ENCODE peak calls at places on chromosomes 1 and 21, in five cellular contexts. R, U, L, I and X are unnamed samples.

GRCh38 chr21:37370152-37371040 is 3.8 kb downstream of the DYRK1A start:
- DNase-seq in R (peak), U (no peak), L (no peak), I (peak), X (no peak)

GRCh38 chr1:227917081-227917950 is 30.4 kb downstream of the WNT9A start:
- DNase-seq in R (no peak), U (no peak), L (no peak), I (no peak), X (peak)

GRCh38 chr1:222910699-222911098 is 95.9 kb downstream of the DISP1 start:
- DNase-seq in R (peak), U (no peak), L (no peak), I (peak), X (no peak)

GRCh38 chr1:236830560-236830959 is 35.5 kb downstream of the MTR start:
- DNase-seq in R (no peak), U (no peak), L (no peak), I (no peak), X (no peak)

GRCh38 chr21:34969431-34970036 is 79.6 kb downstream of the RUNX1 start:
- DNase-seq in R (no peak), U (no peak), L (no peak), I (no peak), X (no peak)

GRCh38 chr1:37255111-37255795 is 219.1 kb upstream of the ZC3H12A start:
- DNase-seq in R (no peak), U (peak), L (no peak), I (peak), X (peak)

GRCh38 chr1:37567023-37567422 is 10.3 kb downstream of the DNALI1 start:
- DNase-seq in R (no peak), U (no peak), L (no peak), I (no peak), X (peak)

GRCh38 chr1:207818971-207819451 is 67.2 kb downstream of the CD46 start:
- DNase-seq in R (peak), U (no peak), L (peak), I (peak), X (peak)

GRCh38 chr1:229132706-229133105 is 138.2 kb upstream of the RAB4A start:
- DNase-seq in R (no peak), U (no peak), L (no peak), I (no peak), X (no peak)

GRCh38 chr1:233057836-233058235 is 107.4 kb downstream of the NTPCR start:
- DNase-seq in R (no peak), U (no peak), L (no peak), I (no peak), X (no peak)

GRCh38 chr1:38477811-38478210 is 381.8 kb downstream of the RRAGC start:
- DNase-seq in R (no peak), U (no peak), L (no peak), I (no peak), X (no peak)

GRCh38 chr1:174875306-174875705 is 124.4 kb upstream of the CACYBP start:
- DNase-seq in R (peak), U (peak), L (no peak), I (no peak), X (peak)

GRCh38 chr1:190658907-190659306 is 181.2 kb upstream of the BRINP3 start:
- DNase-seq in R (no peak), U (no peak), L (no peak), I (peak), X (no peak)

GRCh38 chr1:54167422-54168139 is 14.8 kb upstream of the CDCP2 start:
- DNase-seq in R (peak), U (no peak), L (no peak), I (peak), X (no peak)

GRCh38 chr1:9427388-9427787 is 111.9 kb upstream of the SLC25A33 start:
- DNase-seq in R (no peak), U (no peak), L (no peak), I (no peak), X (no peak)

GRCh38 chr1:30718636-30719405 is 4.6 kb downstream of the MATN1 start:
- DNase-seq in R (peak), U (peak), L (peak), I (peak), X (peak)

GRCh38 chr1:185894806-185895205 is 160.6 kb downstream of the HMCN1 start:
- DNase-seq in R (peak), U (no peak), L (no peak), I (peak), X (no peak)

GRCh38 chr1:97094257-97094972 is 372.8 kb downstream of the PTBP2 start:
- DNase-seq in R (peak), U (no peak), L (peak), I (peak), X (no peak)

GRCh38 chr1:11383553-11384169 is 95.3 kb upstream of the DISP3 start:
- DNase-seq in R (no peak), U (no peak), L (no peak), I (no peak), X (no peak)

GRCh38 chr1:219917851-219918466 is 10.4 kb downstream of the SLC30A10 start:
- DNase-seq in R (peak), U (no peak), L (no peak), I (peak), X (peak)

GRCh38 chr1:113146242-113147072 is 73.5 kb downstream of the LRIG2 start:
- DNase-seq in R (no peak), U (no peak), L (no peak), I (peak), X (peak)

GRCh38 chr1:243575070-243575469 is 275.0 kb downstream of the AKT3 start:
- DNase-seq in R (no peak), U (peak), L (no peak), I (peak), X (no peak)

GRCh38 chr1:158752155-158752712 is 2.3 kb upstream of the OR6K6 start:
- DNase-seq in R (no peak), U (no peak), L (no peak), I (no peak), X (no peak)

GRCh38 chr1:233561708-233562426 is 52.0 kb upstream of the KCNK1 start:
- DNase-seq in R (no peak), U (no peak), L (no peak), I (no peak), X (no peak)

GRCh38 chr1:115194571-115194970 is 105.3 kb upstream of the TSPAN2 start:
- DNase-seq in R (no peak), U (no peak), L (no peak), I (no peak), X (no peak)

GRCh38 chr1:199551967-199552565 is 475.4 kb upstream of the NR5A2 start:
- DNase-seq in R (peak), U (peak), L (peak), I (peak), X (peak)

GRCh38 chr1:92826792-92827191 is 5.0 kb upstream of the RPL5 start:
- DNase-seq in R (no peak), U (no peak), L (no peak), I (peak), X (no peak)

GRCh38 chr1:69743146-69743545 is 175.4 kb downstream of the LRRC7 start:
- DNase-seq in R (no peak), U (no peak), L (no peak), I (no peak), X (no peak)

GRCh38 chr1:66337249-66337648 is 196.7 kb upstream of the SGIP1 start:
- DNase-seq in R (no peak), U (no peak), L (no peak), I (no peak), X (no peak)

GRCh38 chr1:8660455-8660854 is 157.0 kb downstream of the RERE start:
- DNase-seq in R (peak), U (no peak), L (peak), I (peak), X (peak)

GRCh38 chr1:94236630-94237290 is 624 bp downstream of the ARHGAP29 start:
- DNase-seq in R (no peak), U (peak), L (no peak), I (peak), X (peak)

GRCh38 chr1:67766117-67766978 is 66.9 kb downstream of the GNG12 start:
- DNase-seq in R (peak), U (no peak), L (peak), I (peak), X (peak)

GRCh38 chr21:45873866-45874265 is 107.7 kb upstream of the COL6A1 start:
- DNase-seq in R (no peak), U (no peak), L (no peak), I (no peak), X (no peak)

GRCh38 chr1:3858231-3858981 is 1.1 kb downstream of the DFFB start:
- DNase-seq in R (peak), U (no peak), L (no peak), I (peak), X (peak)

GRCh38 chr1:210332719-210333398 is 4.2 kb downstream of the HHAT start:
- DNase-seq in R (peak), U (no peak), L (no peak), I (no peak), X (no peak)

GRCh38 chr21:45985471-45986315 is 4.1 kb downstream of the COL6A1 start:
- DNase-seq in R (no peak), U (no peak), L (no peak), I (no peak), X (no peak)

GRCh38 chr1:166884040-166884642 is 8.1 kb upstream of the TADA1 start:
- DNase-seq in R (no peak), U (peak), L (no peak), I (peak), X (peak)

GRCh38 chr1:40306296-40306695 is 10.8 kb downstream of the COL9A2 start:
- DNase-seq in R (no peak), U (no peak), L (no peak), I (no peak), X (no peak)

GRCh38 chr1:1197551-1198422 is 8.6 kb downstream of the TNFRSF18 start:
- DNase-seq in R (no peak), U (no peak), L (no peak), I (no peak), X (no peak)

GRCh38 chr1:66262233-66262632 is 271.7 kb upstream of the SGIP1 start:
- DNase-seq in R (peak), U (no peak), L (peak), I (peak), X (peak)